ENCODE peak calls at places on chromosomes 12 and 14, in eight cellular contexts. G, S, D, C, E, Y, Z and M are unnamed samples. For H3K36me3 and H3K4me1, the result is how much of the 10 kb centered on the place peaks cover.

GRCh38 chr12:2876431-2877046 is 435 bp downstream of the FOXM1 start:
- DNase-seq in D (no peak), C (no peak), Z (no peak), S (no peak), E (peak), Y (no peak), G (no peak), M (peak)

GRCh38 chr14:90398315-90398811 is 1.5 kb downstream of the CALM1 start:
- DNase-seq in S (peak), Y (peak), Z (peak), D (peak), E (peak), C (no peak), G (no peak), M (peak)

GRCh38 chr14:103100281-103101121 is 6.0 kb downstream of the EXOC3L4 start:
- DNase-seq in G (no peak), D (no peak), Y (no peak), Z (no peak), C (no peak), S (no peak), E (no peak), M (no peak)

GRCh38 chr12:12839886-12840285 is 26.7 kb downstream of the DDX47 start:
- DNase-seq in S (no peak), E (no peak), D (no peak), Y (no peak), C (no peak), G (peak), Z (no peak), M (peak)

GRCh38 chr12:130456375-130457199 is 118.9 kb downstream of the PIWIL1 start:
- DNase-seq in G (no peak), S (no peak), E (no peak), D (no peak), Z (no peak), C (no peak), Y (peak), M (no peak)

GRCh38 chr14:54864526-54864925 is 38.1 kb downstream of the GCH1 start:
- DNase-seq in Y (no peak), D (no peak), S (no peak), Z (no peak), G (no peak), C (no peak), E (no peak), M (no peak)

GRCh38 chr14:53955671-53956426 is 776 bp downstream of the BMP4 start:
- DNase-seq in D (no peak), G (peak), C (peak), Y (peak), E (no peak), S (no peak), Z (peak), M (no peak)

GRCh38 chr14:96042218-96042930 is 3.2 kb downstream of the C14orf132 start:
- DNase-seq in D (no peak), Y (no peak), S (no peak), C (no peak), E (no peak), Z (no peak), G (no peak), M (no peak)

GRCh38 chr12:101715045-101715444 is 17.6 kb downstream of the CHPT1 start:
- DNase-seq in E (no peak), Y (no peak), C (no peak), S (no peak), G (no peak), Z (no peak), D (no peak), M (no peak)

GRCh38 chr12:220946-221550 is 7.1 kb upstream of the SLC6A12 start:
- DNase-seq in C (no peak), D (no peak), Y (no peak), G (no peak), S (no peak), Z (no peak), E (no peak), M (no peak)

GRCh38 chr12:34033628-34034296 is 11.5 kb downstream of the ALG10 start:
- DNase-seq in Y (no peak), Z (no peak), D (no peak), E (peak), C (no peak), G (no peak), S (no peak), M (peak)

DNA sequence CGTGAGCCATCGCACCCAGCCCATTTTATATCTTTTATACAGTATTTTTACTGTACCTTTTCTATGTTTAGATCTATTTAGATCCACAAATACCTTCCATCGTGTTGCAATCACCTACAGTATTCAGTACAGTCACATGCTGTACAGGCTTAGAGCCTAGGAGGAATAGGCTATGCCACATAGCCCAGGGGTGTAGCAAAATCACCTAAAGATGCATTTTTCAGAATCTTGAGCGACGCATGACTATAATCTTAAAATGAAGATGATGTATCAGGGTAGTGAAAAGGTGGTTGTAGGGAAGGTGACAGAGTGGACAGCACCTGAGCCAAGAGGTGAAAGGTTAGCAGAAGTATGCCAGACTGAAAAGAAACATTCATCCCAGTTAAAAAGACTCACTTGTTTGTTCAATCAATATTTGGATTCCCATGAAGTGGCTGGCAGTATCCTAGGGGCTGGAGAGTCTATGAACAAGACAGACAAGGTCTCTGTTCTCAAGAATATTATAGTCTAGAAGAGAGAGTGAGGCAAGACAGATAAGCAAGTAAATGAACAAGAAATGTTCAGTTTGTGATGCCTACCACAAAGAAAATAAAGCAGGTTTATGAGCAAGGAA is 3.6 kb downstream of the SPRING1 start:
- DNase-seq in E (no peak), Z (no peak), D (no peak), G (no peak), Y (no peak), S (no peak), C (no peak), M (no peak)
- H3K36me3 ChIP-seq in E (under half), Z (under half), D (under half), G (under half), Y (under half), S (under half), C (under half), M (under half)

GRCh38 chr12:62265511-62265910 is 5.3 kb downstream of the USP15 start:
- DNase-seq in S (no peak), Z (no peak), E (no peak), C (no peak), G (no peak), D (no peak), Y (no peak), M (no peak)
- H3K4me1 ChIP-seq in S (half or more), Z (half or more), E (under half), C (under half), G (half or more), D (half or more), Y (half or more), M (under half)

DNA sequence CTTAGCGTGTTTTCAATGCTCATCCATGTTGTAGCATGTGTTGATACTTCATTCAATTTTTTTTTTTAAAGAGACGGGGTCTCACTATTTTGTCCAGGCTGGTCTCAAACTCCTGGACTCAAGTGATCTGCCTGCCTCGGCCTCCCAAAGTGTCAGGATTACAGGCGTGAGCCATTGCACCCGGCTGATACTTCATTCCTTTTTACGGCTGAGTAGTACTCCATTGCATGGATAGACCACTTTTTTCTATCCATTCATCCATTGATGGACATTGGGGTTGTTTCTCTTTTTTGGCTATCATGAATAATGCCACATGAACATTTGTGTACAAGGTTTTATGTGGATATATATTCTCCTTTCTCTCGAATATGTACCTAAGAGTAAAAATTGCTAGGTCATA is 1.2 kb downstream of the P2RX7 start:
- DNase-seq in G (no peak), S (no peak), C (no peak), Y (no peak), Z (no peak), D (no peak), E (no peak), M (no peak)
- H3K27ac ChIP-seq in G (no peak), S (no peak), C (peak), Y (no peak), Z (peak), D (no peak), E (no peak), M (no peak)

GRCh38 chr12:88044035-88044434 is 14.8 kb upstream of the C12orf50 start:
- DNase-seq in Y (no peak), E (no peak), D (no peak), Z (no peak), C (no peak), S (no peak), G (no peak), M (no peak)
- H3K36me3 ChIP-seq in Y (under half), E (half or more), D (under half), Z (half or more), C (under half), S (under half), G (under half), M (half or more)

DNA sequence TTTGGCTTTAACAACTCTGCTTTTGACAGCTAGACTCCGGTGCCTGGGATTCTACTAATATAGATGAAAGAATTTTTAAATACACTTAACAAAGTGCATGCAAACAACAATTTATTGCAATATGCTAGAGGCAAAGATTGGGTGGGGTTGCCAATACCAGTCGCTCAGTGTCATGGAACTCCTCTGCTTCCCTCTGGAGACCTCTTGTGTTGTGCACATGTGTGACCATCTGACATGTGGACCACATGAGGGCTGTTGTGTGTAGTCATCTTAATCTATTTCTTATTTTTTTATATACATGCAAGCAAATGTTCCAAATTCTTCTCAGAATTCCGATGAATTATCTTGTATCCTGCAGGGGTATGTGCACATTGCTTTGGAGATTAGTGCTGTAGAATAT is 24.2 kb upstream of the STXBP6 start:
- DNase-seq in Y (no peak), D (no peak), S (no peak), Z (no peak), C (no peak), G (no peak), E (no peak), M (no peak)
- H3K4me1 ChIP-seq in Y (under half), D (under half), S (under half), Z (under half), C (under half), G (under half), E (under half), M (under half)

GRCh38 chr12:87848248-87848868 is 180.8 kb downstream of the C12orf50 start:
- DNase-seq in Z (no peak), Y (no peak), C (no peak), E (peak), D (no peak), S (no peak), G (no peak), M (peak)

GRCh38 chr12:87849074-87849473 is 180.1 kb downstream of the C12orf50 start:
- DNase-seq in E (no peak), S (no peak), Y (no peak), D (no peak), Z (no peak), G (no peak), C (no peak), M (no peak)

GRCh38 chr12:87853448-87854003 is 175.7 kb downstream of the C12orf50 start:
- DNase-seq in D (no peak), S (no peak), G (no peak), C (no peak), E (no peak), Z (no peak), Y (no peak), M (no peak)
- H3K27ac ChIP-seq in D (no peak), S (no peak), G (no peak), C (no peak), E (no peak), Z (no peak), Y (no peak), M (no peak)